ENCODE peak calls at places on chromosomes 7 and 10, in seven cellular contexts. L is AG20443, V is anterior cingulate cortex, R is lung microvascular endothelial cell, K is RWPE1, U is fibroblast of lung, H is NCI-H2171. A is an unnamed sample.

GRCh38 chr10:94292448-94293118 is 70.2 kb downstream of the NOC3L start:
- DNase-seq in L (peak), V (no peak), R (peak), K (no peak), U (peak), H (no peak), A (peak)

GRCh38 chr10:70565556-70566514 is 36.7 kb downstream of the PRF1 start:
- DNase-seq in L (no peak), V (no peak), R (no peak), K (no peak), U (no peak), H (no peak), A (no peak)

GRCh38 chr7:80940539-80941205 is 21.8 kb upstream of the SEMA3C start:
- DNase-seq in L (no peak), V (no peak), R (no peak), K (peak), U (peak), H (no peak), A (no peak)

GRCh38 chr7:115476666-115477065 is 553.9 kb downstream of the TFEC start:
- DNase-seq in L (peak), V (no peak), R (peak), K (no peak), U (no peak), H (peak), A (no peak)

GRCh38 chr10:97518601-97519043 is 19.9 kb downstream of the UBTD1 start:
- DNase-seq in L (peak), V (no peak), R (no peak), K (no peak), U (peak), H (peak), A (no peak)

GRCh38 chr7:25025218-25025671 is 45.3 kb upstream of the OSBPL3 start:
- DNase-seq in L (peak), V (no peak), R (peak), K (peak), U (peak), H (no peak), A (peak)

GRCh38 chr7:92834661-92835139 is 1.7 kb downstream of the CDK6 start:
- DNase-seq in L (peak), V (no peak), R (peak), K (peak), U (no peak), H (no peak), A (no peak)

GRCh38 chr10:34010891-34011290 is 676.4 kb upstream of the NRP1 start:
- DNase-seq in L (peak), V (no peak), R (no peak), K (no peak), U (no peak), H (no peak), A (no peak)

GRCh38 chr10:81831060-81831459 is 43.9 kb upstream of the NRG3 start:
- DNase-seq in L (no peak), V (no peak), R (no peak), K (no peak), U (no peak), H (no peak), A (no peak)

GRCh38 chr10:104925232-104925851 is 284.3 kb downstream of the SORCS3 start:
- DNase-seq in L (peak), V (no peak), R (peak), K (peak), U (peak), H (no peak), A (no peak)

GRCh38 chr7:49791089-49791741 is 17.8 kb downstream of the VWC2 start:
- DNase-seq in L (no peak), V (no peak), R (no peak), K (peak), U (no peak), H (no peak), A (no peak)

GRCh38 chr10:78602201-78602917 is 466.4 kb upstream of the ZMIZ1 start:
- DNase-seq in L (no peak), V (no peak), R (no peak), K (no peak), U (no peak), H (no peak), A (no peak)

GRCh38 chr10:55287346-55287745 is 486.3 kb upstream of the PCDH15 start:
- DNase-seq in L (no peak), V (no peak), R (peak), K (no peak), U (peak), H (no peak), A (no peak)

GRCh38 chr7:148772297-148773089 is 73.8 kb downstream of the CUL1 start:
- DNase-seq in L (peak), V (no peak), R (no peak), K (peak), U (peak), H (peak), A (peak)

GRCh38 chr10:127736222-127736914 is 617 bp upstream of the FOXI2 start:
- DNase-seq in L (no peak), V (no peak), R (no peak), K (no peak), U (no peak), H (no peak), A (no peak)

GRCh38 chr7:101754432-101755159 is 62.8 kb upstream of the CUX1 start:
- DNase-seq in L (no peak), V (no peak), R (peak), K (peak), U (peak), H (peak), A (no peak)

GRCh38 chr7:73683916-73684693 is 708 bp downstream of the BUD23 start:
- DNase-seq in L (no peak), V (no peak), R (peak), K (no peak), U (no peak), H (no peak), A (no peak)

GRCh38 chr7:72925546-72926120 is 738 bp downstream of the POM121 start:
- DNase-seq in L (peak), V (no peak), R (no peak), K (no peak), U (peak), H (peak), A (no peak)

GRCh38 chr10:101075775-101076174 is 14.0 kb downstream of the KAZALD1 start:
- DNase-seq in L (no peak), V (no peak), R (no peak), K (no peak), U (no peak), H (no peak), A (no peak)

GRCh38 chr10:60810437-60811182 is 32.3 kb downstream of the CDK1 start:
- DNase-seq in L (peak), V (no peak), R (peak), K (no peak), U (peak), H (no peak), A (no peak)

GRCh38 chr7:883029-884021 is 7.0 kb downstream of the GET4 start:
- DNase-seq in L (no peak), V (no peak), R (no peak), K (no peak), U (no peak), H (no peak), A (no peak)

GRCh38 chr10:123755061-123755460 is 88.9 kb downstream of the GPR26 start:
- DNase-seq in L (no peak), V (no peak), R (no peak), K (no peak), U (no peak), H (no peak), A (no peak)

GRCh38 chr10:2619927-2620326 is 447.4 kb upstream of the PFKP start:
- DNase-seq in L (no peak), V (no peak), R (no peak), K (no peak), U (no peak), H (no peak), A (no peak)

GRCh38 chr7:117873056-117873932 is at the start of gene CTTNBP2:
- DNase-seq in L (peak), V (peak), R (peak), K (peak), U (peak), H (no peak), A (no peak)

GRCh38 chr7:50696810-50697582 is 85.7 kb downstream of the GRB10 start:
- DNase-seq in L (no peak), V (no peak), R (peak), K (no peak), U (no peak), H (no peak), A (no peak)

GRCh38 chr10:22832198-22832597 is 95.7 kb upstream of the ARMC3 start:
- DNase-seq in L (no peak), V (no peak), R (no peak), K (no peak), U (no peak), H (no peak), A (no peak)

GRCh38 chr7:49486974-49487919 is 286.2 kb upstream of the VWC2 start:
- DNase-seq in L (no peak), V (no peak), R (no peak), K (no peak), U (no peak), H (no peak), A (no peak)

GRCh38 chr7:19442016-19442785 is 266.6 kb downstream of the POLR1F start:
- DNase-seq in L (peak), V (no peak), R (peak), K (peak), U (peak), H (peak), A (peak)

GRCh38 chr10:30392564-30392990 is 41.4 kb upstream of the MAP3K8 start:
- DNase-seq in L (peak), V (peak), R (peak), K (peak), U (peak), H (peak), A (no peak)

GRCh38 chr10:35126062-35126529 is 550 bp upstream of the CREM start:
- DNase-seq in L (no peak), V (no peak), R (no peak), K (no peak), U (no peak), H (no peak), A (no peak)

GRCh38 chr10:8260645-8261044 is 206.2 kb downstream of the GATA3 start:
- DNase-seq in L (no peak), V (no peak), R (no peak), K (no peak), U (no peak), H (no peak), A (no peak)

GRCh38 chr7:19117081-19117869 is at the start of gene TWIST1:
- DNase-seq in L (peak), V (no peak), R (peak), K (peak), U (peak), H (peak), A (peak)

GRCh38 chr7:54090652-54091213 is 451.4 kb upstream of the VSTM2A start:
- DNase-seq in L (no peak), V (no peak), R (no peak), K (no peak), U (no peak), H (no peak), A (no peak)

GRCh38 chr7:151102991-151103390 is 16.7 kb downstream of the AGAP3 start:
- DNase-seq in L (no peak), V (no peak), R (no peak), K (no peak), U (no peak), H (no peak), A (no peak)

GRCh38 chr7:112225006-112225405 is 18.5 kb downstream of the ZNF277 start:
- DNase-seq in L (no peak), V (no peak), R (no peak), K (no peak), U (no peak), H (no peak), A (no peak)

GRCh38 chr10:64486149-64486548 is 964.9 kb downstream of the REEP3 start:
- DNase-seq in L (no peak), V (no peak), R (no peak), K (peak), U (peak), H (no peak), A (peak)

GRCh38 chr7:2411815-2412586 is 8.6 kb downstream of the CHST12 start:
- DNase-seq in L (no peak), V (no peak), R (peak), K (no peak), U (no peak), H (no peak), A (no peak)

GRCh38 chr7:76427635-76428034 is 2.9 kb downstream of the ZP3 start:
- DNase-seq in L (no peak), V (no peak), R (no peak), K (no peak), U (no peak), H (no peak), A (no peak)

GRCh38 chr10:76176166-76176550 is 744.7 kb downstream of the LRMDA start:
- DNase-seq in L (no peak), V (no peak), R (no peak), K (no peak), U (no peak), H (no peak), A (no peak)

A was measured in AG04449.